ENCODE peak calls at places on chromosomes 11 and 22, in seven cellular contexts. K, Y, B, T, M, S and O are unnamed samples.

GRCh38 chr11:44561964-44562734 is 3.3 kb upstream of the CD82 start:
- DNase-seq in K (no peak), T (no peak), M (no peak), B (no peak), S (no peak), Y (no peak), O (no peak)

GRCh38 chr11:69052343-69053168 is 3.8 kb downstream of the TPCN2 start:
- DNase-seq in B (no peak), S (no peak), Y (no peak), K (no peak), M (no peak), T (no peak), O (no peak)

GRCh38 chr11:64834723-64835615 is 9.5 kb downstream of the CDC42BPG start:
- DNase-seq in Y (no peak), K (no peak), S (no peak), B (no peak), T (no peak), M (peak), O (no peak)

GRCh38 chr11:64016512-64016911 is 19.2 kb upstream of the FLRT1 start:
- DNase-seq in B (no peak), Y (no peak), M (no peak), S (no peak), K (no peak), T (no peak), O (no peak)

GRCh38 chr11:72431846-72432245 is 2.5 kb downstream of the CLPB start:
- DNase-seq in B (no peak), K (no peak), S (no peak), M (no peak), Y (no peak), T (no peak), O (no peak)

GRCh38 chr11:64745523-64746328 is 1.8 kb upstream of the RASGRP2 start:
- DNase-seq in Y (peak), K (no peak), M (peak), T (no peak), B (peak), S (no peak), O (peak)

GRCh38 chr11:12765428-12765827 is 91.2 kb downstream of the TEAD1 start:
- DNase-seq in B (no peak), S (no peak), K (peak), T (no peak), Y (no peak), M (no peak), O (no peak)

GRCh38 chr11:1390603-1391164 is 950 bp downstream of the BRSK2 start:
- DNase-seq in M (no peak), B (no peak), S (no peak), K (no peak), Y (no peak), T (no peak), O (no peak)

GRCh38 chr22:47180796-47181195 is 418.3 kb downstream of the TBC1D22A start:
- DNase-seq in K (no peak), S (no peak), M (no peak), B (no peak), Y (no peak), T (no peak), O (no peak)

GRCh38 chr11:65477271-65478029 is 21.4 kb upstream of the MALAT1 start:
- DNase-seq in S (peak), Y (peak), B (peak), T (peak), M (peak), K (no peak), O (peak)

GRCh38 chr22:17823964-17824363 is 49.7 kb upstream of the BID start:
- DNase-seq in B (no peak), M (no peak), Y (no peak), S (no peak), K (no peak), T (no peak), O (no peak)

GRCh38 chr11:96426356-96427103 is 36.7 kb downstream of the JRKL start:
- DNase-seq in B (no peak), Y (no peak), M (peak), T (no peak), S (peak), K (peak), O (peak)